ENCODE peak calls at places on chromosome 15, in seven cellular contexts. F is aorta; I is kidney; H is BE2C; G is heart right ventricle; Y is mucosa of descending colon; T is effector memory CD4-positive, alpha-beta T cell. M is an unnamed sample.

GRCh38 chr15:83746231-83746630 is 92.3 kb downstream of the ADAMTSL3 start:
- DNase-seq in T (no peak), G (no peak), F (no peak), Y (no peak), H (no peak), I (no peak), M (no peak)

GRCh38 chr15:91478717-91479191 is 374.8 kb upstream of the SLCO3A1 start:
- DNase-seq in I (no peak), Y (no peak), T (no peak), F (no peak), G (no peak), H (no peak), M (no peak)

GRCh38 chr15:38253448-38253847 is 812 bp downstream of the SPRED1 start:
- DNase-seq in T (no peak), F (no peak), H (peak; percentile 11), G (no peak), I (no peak), Y (peak; percentile 27), M (no peak)

GRCh38 chr15:65310431-65311137 is 6.1 kb downstream of the RNU5B-1 start:
- DNase-seq in F (no peak), H (no peak), G (no peak), Y (no peak), T (no peak), I (peak; percentile 30), M (no peak)

GRCh38 chr15:72227192-72227586 is 3.8 kb downstream of the PKM start:
- DNase-seq in H (no peak), I (no peak), T (peak; percentile 13), F (no peak), G (no peak), Y (no peak), M (peak; percentile 65)

GRCh38 chr15:33341943-33342342 is 31.2 kb downstream of the RYR3 start:
- DNase-seq in G (no peak), H (no peak), T (no peak), F (no peak), I (no peak), Y (no peak), M (no peak)

GRCh38 chr15:39857132-39857531 is 62.9 kb downstream of the GPR176 start:
- DNase-seq in Y (no peak), H (no peak), G (no peak), I (no peak), T (no peak), F (no peak), M (no peak)

GRCh38 chr15:67080118-67080899 is 14.9 kb downstream of the SMAD3 start:
- DNase-seq in G (peak; percentile 38), T (no peak), I (peak; percentile 81), H (no peak), F (peak; percentile 77), Y (no peak), M (no peak)

GRCh38 chr15:92158426-92158825 is 235.3 kb upstream of the ST8SIA2 start:
- DNase-seq in I (no peak), Y (no peak), G (no peak), H (no peak), F (no peak), T (peak; percentile 3), M (peak; percentile 53)

GRCh38 chr15:44813231-44813630 is 76.9 kb downstream of the TRIM69 start:
- DNase-seq in Y (peak; percentile 65), I (no peak), H (no peak), G (no peak), F (no peak), T (no peak), M (no peak)

GRCh38 chr15:90834626-90835025 is 33.8 kb upstream of the FURIN start:
- DNase-seq in H (no peak), Y (no peak), I (no peak), F (no peak), G (no peak), T (no peak), M (no peak)

GRCh38 chr15:62125763-62126162 is 39.3 kb downstream of the C2CD4B start:
- DNase-seq in Y (peak; percentile 74), I (no peak), F (no peak), T (no peak), G (peak; percentile 38), H (peak; percentile 69), M (no peak)

GRCh38 chr15:20355256-20355868 is 186.2 kb downstream of the GOLGA6L6 start:
- DNase-seq in T (no peak), Y (no peak), G (no peak), H (no peak), I (peak; percentile 76), F (no peak), M (peak; percentile 22)

GRCh38 chr15:89125038-89125826 is 37.0 kb downstream of the ABHD2 start:
- DNase-seq in F (no peak), G (no peak), I (no peak), Y (no peak), H (no peak), T (no peak), M (no peak)

GRCh38 chr15:39756806-39757522 is 25.7 kb downstream of the FSIP1 start:
- DNase-seq in H (peak; percentile 39), Y (peak; percentile 82), G (peak; percentile 16), I (no peak), F (no peak), T (no peak), M (no peak)

GRCh38 chr15:22780267-22780666 is 6.2 kb upstream of the NIPA1 start:
- DNase-seq in F (no peak), H (no peak), T (no peak), I (no peak), Y (no peak), G (no peak), M (no peak)

GRCh38 chr15:92914768-92915221 is 14.7 kb downstream of the CHD2 start:
- DNase-seq in G (no peak), I (no peak), H (no peak), Y (no peak), T (no peak), F (no peak), M (no peak)

GRCh38 chr15:100682468-100682867 is 80.1 kb downstream of the ASB7 start:
- DNase-seq in I (no peak), G (no peak), F (no peak), H (no peak), T (no peak), Y (no peak), M (no peak)

GRCh38 chr15:70493787-70494514 is 269.4 kb downstream of the UACA start:
- DNase-seq in I (no peak), T (no peak), H (no peak), G (no peak), F (peak; percentile 29), Y (no peak), M (no peak)

GRCh38 chr15:70494529-70494860 is 268.9 kb downstream of the UACA start:
- DNase-seq in H (no peak), F (no peak), G (no peak), I (no peak), Y (no peak), T (no peak), M (no peak)

GRCh38 chr15:70494861-70495571 is 268.3 kb downstream of the UACA start:
- DNase-seq in H (no peak), Y (no peak), F (peak; percentile 35), I (no peak), T (no peak), G (no peak), M (no peak)

GRCh38 chr15:70492240-70493177 is 270.8 kb downstream of the UACA start:
- DNase-seq in I (peak; percentile 84), Y (peak; percentile 72), H (peak; percentile 74), F (peak; percentile 87), G (peak; percentile 43), T (peak; percentile 72), M (peak; percentile 89)

DNA sequence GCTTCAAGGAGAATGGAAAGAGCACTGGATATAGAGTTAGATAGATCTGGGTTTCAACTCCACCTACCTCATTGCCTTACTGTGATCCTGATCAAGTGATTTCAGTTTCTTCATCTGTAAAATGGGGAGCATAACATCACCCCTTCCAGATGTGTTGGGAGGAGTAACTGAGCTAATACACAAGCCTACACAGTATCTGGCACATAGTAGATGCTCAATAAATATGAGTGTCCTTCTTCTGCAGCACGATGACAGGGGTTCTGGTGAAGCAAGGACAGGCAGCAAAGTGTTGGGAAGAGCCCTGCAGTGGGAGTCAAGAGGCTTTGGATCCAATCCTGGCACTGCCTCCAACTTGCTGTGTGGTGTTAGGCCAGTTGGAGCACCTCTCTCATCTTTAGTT is 270.0 kb downstream of the UACA start:
- DNase-seq in I (no peak), H (no peak), F (peak; percentile 9), T (no peak), Y (no peak), G (no peak), M (no peak)
- H3K4me1 ChIP-seq in I (no peaks in the 10 kb centered on the region), H (peaks cover 16% of the 10 kb centered on the region), F (no peaks in the 10 kb centered on the region), T (peaks cover 35% of the 10 kb centered on the region), Y (peaks cover 9% of the 10 kb centered on the region), G (no peaks in the 10 kb centered on the region), M (peaks cover 18% of the 10 kb centered on the region)

GRCh38 chr15:84823580-84823878 is 6.4 kb downstream of the ALPK3 start:
- DNase-seq in T (no peak), F (no peak), H (no peak), I (no peak), Y (no peak), G (no peak), M (no peak)
- H3K4me1 ChIP-seq in T (no peaks in the 10 kb centered on the region), F (peaks cover 2% of the 10 kb centered on the region), H (peaks cover 8% of the 10 kb centered on the region), I (peaks cover 43% of the 10 kb centered on the region), Y (no peaks in the 10 kb centered on the region), G (peaks cover 24% of the 10 kb centered on the region), M (peaks cover 13% of the 10 kb centered on the region)

GRCh38 chr15:26634319-26634718 is 138.5 kb downstream of the GABRB3 start:
- DNase-seq in I (no peak), G (no peak), Y (no peak), F (no peak), T (no peak), H (peak; percentile 26), M (no peak)
- H3K4me1 ChIP-seq in I (no peaks in the 10 kb centered on the region), G (no peaks in the 10 kb centered on the region), Y (no peaks in the 10 kb centered on the region), F (no peaks in the 10 kb centered on the region), T (no peaks in the 10 kb centered on the region), H (peaks cover 7% of the 10 kb centered on the region), M (no peaks in the 10 kb centered on the region)

DNA sequence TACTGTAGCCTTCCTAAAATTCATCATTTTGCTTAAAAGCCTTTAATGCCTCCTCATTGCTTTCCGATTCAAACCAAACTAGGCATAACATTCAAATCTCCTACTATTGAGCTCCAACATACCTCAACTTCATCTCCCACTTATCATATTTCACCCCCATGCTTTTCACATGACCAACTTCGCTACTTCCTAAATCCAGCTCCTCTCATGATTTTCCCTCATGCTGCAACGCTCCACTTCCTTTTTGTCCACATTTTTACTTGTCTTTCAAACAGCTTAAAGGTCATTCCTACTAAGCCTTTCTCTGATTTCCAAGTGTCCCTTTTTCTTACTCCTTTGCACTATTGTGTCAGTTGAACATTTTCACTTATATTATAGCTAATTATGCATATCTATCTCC is 20.3 kb upstream of the ANXA2 start:
- DNase-seq in Y (no peak), G (no peak), H (no peak), T (no peak), F (no peak), I (no peak), M (no peak)
- H3K4me1 ChIP-seq in Y (no peaks in the 10 kb centered on the region), G (no peaks in the 10 kb centered on the region), H (peaks cover 4% of the 10 kb centered on the region), T (no peaks in the 10 kb centered on the region), F (peaks cover 1% of the 10 kb centered on the region), I (no peaks in the 10 kb centered on the region), M (no peaks in the 10 kb centered on the region)

DNA sequence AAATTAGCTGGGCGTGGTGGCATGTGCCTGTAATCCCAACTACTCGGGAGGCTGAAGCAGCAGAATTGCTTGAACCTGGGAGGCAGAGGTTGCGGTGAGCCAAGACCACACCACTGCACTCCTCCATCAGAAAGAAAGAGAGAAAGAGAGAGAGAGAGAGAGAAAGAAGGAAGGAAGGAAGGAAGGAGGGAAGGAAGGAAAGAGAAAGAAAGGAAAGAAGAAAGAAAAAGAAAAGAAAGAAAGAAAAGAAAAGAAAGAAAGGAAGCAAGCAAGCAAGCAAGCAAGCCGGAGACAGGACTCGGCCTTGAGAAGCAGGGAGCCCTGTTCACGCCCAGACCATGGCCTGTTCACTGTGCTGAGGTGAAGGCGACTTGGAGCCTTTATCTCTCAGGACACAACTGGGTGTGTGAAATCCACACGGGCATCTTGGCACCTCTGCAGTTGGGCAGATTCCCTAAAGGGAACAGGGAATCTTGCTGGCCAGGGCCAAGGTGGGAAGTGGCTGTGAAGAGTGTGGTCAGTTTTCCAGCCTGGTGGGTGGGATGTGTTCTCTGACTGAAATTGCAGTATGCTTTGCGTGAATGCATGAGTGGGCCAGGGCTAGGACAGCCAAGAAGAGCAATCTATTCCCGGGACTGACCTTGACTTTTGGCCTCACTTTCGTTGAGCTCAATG is 90.3 kb downstream of the CORO2B start:
- DNase-seq in T (no peak), I (peak; percentile 10), H (no peak), F (no peak), Y (no peak), G (no peak), M (no peak)
- H3K4me1 ChIP-seq in T (no peaks in the 10 kb centered on the region), I (no peaks in the 10 kb centered on the region), H (no peaks in the 10 kb centered on the region), F (no peaks in the 10 kb centered on the region), Y (no peaks in the 10 kb centered on the region), G (peaks cover 3% of the 10 kb centered on the region), M (no peaks in the 10 kb centered on the region)